ENCODE peak calls at places on chromosomes 7 and 10, in eight cellular contexts. A is left lung; Q is stomach; I is CD8-positive, alpha-beta T cell; C is psoas muscle; L is brain microvascular endothelial cell; N is body of pancreas; O is fibroblast of pulmonary artery. Y is an unnamed sample.

GRCh38 chr7:112182749-112183148 is 23.4 kb downstream of the DOCK4 start:
- DNase-seq in A (no peak), Q (no peak), I (no peak), C (peak), L (no peak), N (peak), O (no peak), Y (no peak)

GRCh38 chr7:98252655-98253054 is 623 bp upstream of the TECPR1 start:
- DNase-seq in A (no peak), Q (no peak), I (no peak), C (no peak), L (no peak), N (no peak), O (no peak), Y (no peak)

GRCh38 chr10:117413928-117414618 is 38.8 kb upstream of the PDZD8 start:
- DNase-seq in A (no peak), Q (no peak), I (no peak), C (no peak), L (no peak), N (no peak), O (peak), Y (no peak)

GRCh38 chr10:128125416-128125943 is 743 bp downstream of the MKI67 start:
- DNase-seq in A (no peak), Q (no peak), I (no peak), C (no peak), L (no peak), N (no peak), O (no peak), Y (no peak)

GRCh38 chr7:157054927-157055326 is 44.5 kb upstream of the MNX1 start:
- DNase-seq in A (no peak), Q (no peak), I (no peak), C (no peak), L (no peak), N (no peak), O (no peak), Y (no peak)

GRCh38 chr10:34732926-34733325 is 82.2 kb downstream of the PARD3 start:
- DNase-seq in A (no peak), Q (no peak), I (no peak), C (no peak), L (no peak), N (no peak), O (peak), Y (no peak)

GRCh38 chr7:36285276-36285675 is 104.4 kb upstream of the ANLN start:
- DNase-seq in A (no peak), Q (no peak), I (no peak), C (no peak), L (no peak), N (no peak), O (no peak), Y (no peak)

GRCh38 chr10:121296856-121297255 is 301.4 kb downstream of the FGFR2 start:
- DNase-seq in A (no peak), Q (no peak), I (no peak), C (no peak), L (no peak), N (no peak), O (no peak), Y (no peak)

GRCh38 chr7:16708980-16709379 is 44.6 kb upstream of the TSPAN13 start:
- DNase-seq in A (no peak), Q (no peak), I (no peak), C (peak), L (peak), N (no peak), O (peak), Y (peak)

GRCh38 chr7:31444196-31444595 is 69.7 kb upstream of the ITPRID1 start:
- DNase-seq in A (no peak), Q (no peak), I (no peak), C (no peak), L (no peak), N (no peak), O (no peak), Y (no peak)

GRCh38 chr7:2879354-2879753 is 35.2 kb upstream of the GNA12 start:
- DNase-seq in A (no peak), Q (no peak), I (no peak), C (no peak), L (no peak), N (no peak), O (no peak), Y (no peak)

GRCh38 chr7:2880882-2881281 is 36.8 kb upstream of the GNA12 start:
- DNase-seq in A (no peak), Q (no peak), I (no peak), C (no peak), L (no peak), N (no peak), O (peak), Y (no peak)

GRCh38 chr7:2880051-2880450 is 35.9 kb upstream of the GNA12 start:
- DNase-seq in A (no peak), Q (no peak), I (no peak), C (no peak), L (no peak), N (no peak), O (no peak), Y (no peak)

GRCh38 chr7:2876031-2876862 is 32.1 kb upstream of the GNA12 start:
- DNase-seq in A (no peak), Q (no peak), I (no peak), C (no peak), L (peak), N (no peak), O (peak), Y (no peak)

GRCh38 chr7:2878306-2878705 is 34.2 kb upstream of the GNA12 start:
- DNase-seq in A (no peak), Q (no peak), I (no peak), C (no peak), L (no peak), N (no peak), O (no peak), Y (no peak)
- TF ChIP-seq CTCF in A (no peak), Q (no peak), I (no peak), C (no peak), L (no peak), N (no peak), O (no peak), Y (no peak)

GRCh38 chr10:16891375-16892313 is 74.4 kb upstream of the RSU1 start:
- DNase-seq in A (peak), Q (peak), I (no peak), C (peak), L (peak), N (peak), O (peak), Y (no peak)
- H3K4me3 ChIP-seq in A (no peak), Q (no peak), I (no peak), C (no peak), L (no peak), N (no peak), O (no peak), Y (no peak)

DNA sequence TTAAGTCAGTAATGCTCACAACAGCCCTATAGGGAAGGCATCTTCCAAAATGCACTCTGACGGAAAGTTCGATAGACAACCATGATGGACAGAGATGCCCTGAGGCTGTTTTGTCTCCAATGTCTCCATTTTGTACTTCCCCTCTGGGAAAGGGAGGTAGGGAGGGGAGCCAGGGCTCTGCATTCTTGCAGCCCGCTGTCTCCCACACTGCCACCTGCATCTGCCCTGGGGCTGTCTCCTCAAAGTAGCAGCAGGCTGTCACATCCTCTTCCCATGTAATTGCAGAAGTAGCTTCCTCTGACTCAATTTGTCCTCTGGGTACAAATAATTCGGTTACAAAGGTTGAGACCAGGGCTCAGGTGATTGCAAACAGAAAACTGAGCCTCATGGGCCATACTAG is 131.4 kb downstream of the GPAM start:
- DNase-seq in A (no peak), Q (no peak), I (no peak), C (no peak), L (no peak), N (no peak), O (no peak), Y (no peak)
- TF ChIP-seq CTCF in A (no peak), Q (no peak), I (no peak), C (no peak), L (no peak), N (no peak), O (no peak), Y (no peak)

DNA sequence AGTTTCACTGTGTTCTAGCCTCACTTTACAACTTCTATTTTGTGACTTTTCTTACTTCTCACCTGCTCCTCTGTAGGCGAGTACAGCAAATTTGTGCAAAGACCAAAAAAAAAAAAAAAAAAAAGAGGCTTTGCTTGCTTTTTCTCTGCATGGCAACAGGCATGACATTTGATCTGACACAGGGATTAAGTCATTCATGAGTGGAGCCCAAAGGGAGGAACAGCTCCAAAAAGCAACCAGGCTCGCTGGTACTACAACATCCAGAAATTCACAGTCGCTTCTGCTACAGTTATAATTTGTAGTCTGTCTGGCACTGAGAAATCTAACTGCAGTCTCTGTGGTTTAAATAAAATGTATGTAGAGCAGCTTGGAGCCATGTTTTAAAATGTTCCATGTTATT is 31.7 kb downstream of the MKX start:
- DNase-seq in A (no peak), Q (no peak), I (no peak), C (no peak), L (no peak), N (no peak), O (no peak), Y (no peak)
- H3K4me3 ChIP-seq in A (no peak), Q (no peak), I (no peak), C (peak), L (no peak), N (no peak), O (no peak), Y (no peak)

GRCh38 chr10:59719374-59719773 is 9.7 kb upstream of the SLC16A9 start:
- DNase-seq in A (no peak), Q (no peak), I (no peak), C (no peak), L (no peak), N (no peak), O (no peak), Y (no peak)
- TF ChIP-seq CTCF in A (no peak), Q (no peak), I (no peak), C (peak), L (peak), N (no peak), O (peak), Y (no peak)

GRCh38 chr10:13795653-13796555 is 209.1 kb downstream of the PRPF18 start:
- DNase-seq in A (no peak), Q (no peak), I (no peak), C (no peak), L (no peak), N (no peak), O (no peak), Y (no peak)
- H3K4me3 ChIP-seq in A (no peak), Q (no peak), I (no peak), C (no peak), L (no peak), N (no peak), O (no peak), Y (no peak)

Y was measured in HFF-Myc.